ENCODE peak calls at places on chromosome 1, in seven cellular contexts. One of them, this sample, is unnamed.

GRCh38 chr1:25430073-25430665 is 528 bp upstream of the MACO1 start:
- DNase-seq in transverse colon: peak
- DNase-seq in tibial artery: peak
- DNase-seq in mammary epithelial cell: peak
- DNase-seq in fibroblast of pulmonary artery: peak
- DNase-seq in pancreas: peak
- DNase-seq in neural crest cell: peak
- DNase-seq in this sample: peak

GRCh38 chr1:195898924-195899323 is 709.3 kb downstream of the KCNT2 start:
- DNase-seq in transverse colon: no peak
- DNase-seq in tibial artery: no peak
- DNase-seq in mammary epithelial cell: no peak
- DNase-seq in fibroblast of pulmonary artery: no peak
- DNase-seq in pancreas: no peak
- DNase-seq in neural crest cell: no peak
- DNase-seq in this sample: no peak

GRCh38 chr1:66704177-66704880 is 47.9 kb upstream of the DYNLT5 start:
- DNase-seq in transverse colon: no peak
- DNase-seq in tibial artery: no peak
- DNase-seq in mammary epithelial cell: no peak
- DNase-seq in fibroblast of pulmonary artery: no peak
- DNase-seq in pancreas: no peak
- DNase-seq in neural crest cell: no peak
- DNase-seq in this sample: no peak

GRCh38 chr1:34013958-34014737 is 150.3 kb downstream of the HMGB4 start:
- DNase-seq in transverse colon: no peak
- DNase-seq in tibial artery: no peak
- DNase-seq in mammary epithelial cell: no peak
- DNase-seq in fibroblast of pulmonary artery: no peak
- DNase-seq in pancreas: peak
- DNase-seq in neural crest cell: peak
- DNase-seq in this sample: peak

GRCh38 chr1:21623411-21623961 is 45.7 kb downstream of the RAP1GAP start:
- DNase-seq in transverse colon: peak
- DNase-seq in tibial artery: no peak
- DNase-seq in mammary epithelial cell: no peak
- DNase-seq in fibroblast of pulmonary artery: no peak
- DNase-seq in pancreas: peak
- DNase-seq in neural crest cell: no peak
- DNase-seq in this sample: no peak

GRCh38 chr1:115462677-115463076 is 124.6 kb upstream of the NGF start:
- DNase-seq in transverse colon: no peak
- DNase-seq in tibial artery: no peak
- DNase-seq in mammary epithelial cell: no peak
- DNase-seq in fibroblast of pulmonary artery: no peak
- DNase-seq in pancreas: no peak
- DNase-seq in neural crest cell: no peak
- DNase-seq in this sample: no peak

GRCh38 chr1:20657024-20657423 is 4.1 kb downstream of the DDOST start:
- DNase-seq in transverse colon: no peak
- DNase-seq in tibial artery: no peak
- DNase-seq in mammary epithelial cell: no peak
- DNase-seq in fibroblast of pulmonary artery: no peak
- DNase-seq in pancreas: no peak
- DNase-seq in neural crest cell: no peak
- DNase-seq in this sample: no peak

GRCh38 chr1:208737922-208738321 is 493.7 kb upstream of the PLXNA2 start:
- DNase-seq in transverse colon: no peak
- DNase-seq in tibial artery: no peak
- DNase-seq in mammary epithelial cell: no peak
- DNase-seq in fibroblast of pulmonary artery: no peak
- DNase-seq in pancreas: no peak
- DNase-seq in neural crest cell: no peak
- DNase-seq in this sample: no peak

GRCh38 chr1:74728736-74729135 is 4.1 kb downstream of the CRYZ start:
- DNase-seq in transverse colon: no peak
- DNase-seq in tibial artery: no peak
- DNase-seq in mammary epithelial cell: no peak
- DNase-seq in fibroblast of pulmonary artery: no peak
- DNase-seq in pancreas: no peak
- DNase-seq in neural crest cell: no peak
- DNase-seq in this sample: no peak

GRCh38 chr1:157085416-157085815 is 14.2 kb downstream of the ETV3L start:
- DNase-seq in transverse colon: no peak
- DNase-seq in tibial artery: no peak
- DNase-seq in mammary epithelial cell: no peak
- DNase-seq in fibroblast of pulmonary artery: peak
- DNase-seq in pancreas: no peak
- DNase-seq in neural crest cell: no peak
- DNase-seq in this sample: no peak

GRCh38 chr1:72186733-72187307 is 95.5 kb downstream of the NEGR1 start:
- DNase-seq in transverse colon: no peak
- DNase-seq in tibial artery: no peak
- DNase-seq in mammary epithelial cell: peak
- DNase-seq in fibroblast of pulmonary artery: peak
- DNase-seq in pancreas: no peak
- DNase-seq in neural crest cell: no peak
- DNase-seq in this sample: no peak

GRCh38 chr1:176691251-176692228 is 228.6 kb downstream of the PAPPA2 start:
- DNase-seq in transverse colon: peak
- DNase-seq in tibial artery: no peak
- DNase-seq in mammary epithelial cell: peak
- DNase-seq in fibroblast of pulmonary artery: peak
- DNase-seq in pancreas: peak
- DNase-seq in neural crest cell: peak
- DNase-seq in this sample: peak

GRCh38 chr1:244779410-244779809 is 56.0 kb upstream of the COX20 start:
- DNase-seq in transverse colon: no peak
- DNase-seq in tibial artery: no peak
- DNase-seq in mammary epithelial cell: peak
- DNase-seq in fibroblast of pulmonary artery: no peak
- DNase-seq in pancreas: no peak
- DNase-seq in neural crest cell: no peak
- DNase-seq in this sample: no peak

GRCh38 chr1:173341307-173341706 is 134.2 kb upstream of the TNFSF4 start:
- DNase-seq in transverse colon: no peak
- DNase-seq in tibial artery: peak
- DNase-seq in mammary epithelial cell: peak
- DNase-seq in fibroblast of pulmonary artery: peak
- DNase-seq in pancreas: no peak
- DNase-seq in neural crest cell: no peak
- DNase-seq in this sample: no peak

GRCh38 chr1:8439015-8439702 is 121.2 kb downstream of the SLC45A1 start:
- DNase-seq in transverse colon: peak
- DNase-seq in tibial artery: peak
- DNase-seq in mammary epithelial cell: peak
- DNase-seq in fibroblast of pulmonary artery: peak
- DNase-seq in pancreas: peak
- DNase-seq in neural crest cell: peak
- DNase-seq in this sample: peak

GRCh38 chr1:231643333-231644237 is 17.0 kb downstream of the DISC1 start:
- DNase-seq in transverse colon: no peak
- DNase-seq in tibial artery: no peak
- DNase-seq in mammary epithelial cell: no peak
- DNase-seq in fibroblast of pulmonary artery: no peak
- DNase-seq in pancreas: no peak
- DNase-seq in neural crest cell: no peak
- DNase-seq in this sample: no peak

GRCh38 chr1:60861949-60862346 is 220.4 kb upstream of the NFIA start:
- DNase-seq in transverse colon: no peak
- DNase-seq in tibial artery: no peak
- DNase-seq in mammary epithelial cell: no peak
- DNase-seq in fibroblast of pulmonary artery: no peak
- DNase-seq in pancreas: no peak
- DNase-seq in neural crest cell: no peak
- DNase-seq in this sample: no peak

GRCh38 chr1:36760081-36760480 is 274.2 kb downstream of the GRIK3 start:
- DNase-seq in transverse colon: no peak
- DNase-seq in tibial artery: no peak
- DNase-seq in mammary epithelial cell: no peak
- DNase-seq in fibroblast of pulmonary artery: no peak
- DNase-seq in pancreas: no peak
- DNase-seq in neural crest cell: no peak
- DNase-seq in this sample: no peak

GRCh38 chr1:217535601-217536377 is 95.1 kb downstream of the GPATCH2 start:
- DNase-seq in transverse colon: no peak
- DNase-seq in tibial artery: no peak
- DNase-seq in mammary epithelial cell: peak
- DNase-seq in fibroblast of pulmonary artery: no peak
- DNase-seq in pancreas: no peak
- DNase-seq in neural crest cell: no peak
- DNase-seq in this sample: no peak

GRCh38 chr1:226650236-226650841 is 88.7 kb downstream of the ITPKB start:
- DNase-seq in transverse colon: no peak
- DNase-seq in tibial artery: no peak
- DNase-seq in mammary epithelial cell: no peak
- DNase-seq in fibroblast of pulmonary artery: no peak
- DNase-seq in pancreas: no peak
- DNase-seq in neural crest cell: no peak
- DNase-seq in this sample: no peak
- TF ChIP-seq CTCF in transverse colon: no peak
- TF ChIP-seq CTCF in tibial artery: no peak
- TF ChIP-seq CTCF in mammary epithelial cell: no peak
- TF ChIP-seq CTCF in fibroblast of pulmonary artery: no peak
- TF ChIP-seq CTCF in pancreas: no peak
- TF ChIP-seq CTCF in neural crest cell: peak
- TF ChIP-seq CTCF in this sample: no peak

GRCh38 chr1:44100183-44100582 is 18.4 kb upstream of the KLF17 start:
- DNase-seq in transverse colon: no peak
- DNase-seq in tibial artery: no peak
- DNase-seq in mammary epithelial cell: no peak
- DNase-seq in fibroblast of pulmonary artery: no peak
- DNase-seq in pancreas: no peak
- DNase-seq in neural crest cell: no peak
- DNase-seq in this sample: no peak

GRCh38 chr1:44105810-44106209 is 12.8 kb upstream of the KLF17 start:
- DNase-seq in transverse colon: no peak
- DNase-seq in tibial artery: no peak
- DNase-seq in mammary epithelial cell: no peak
- DNase-seq in fibroblast of pulmonary artery: no peak
- DNase-seq in pancreas: no peak
- DNase-seq in neural crest cell: no peak
- DNase-seq in this sample: no peak

GRCh38 chr1:44108241-44108640 is 10.4 kb upstream of the KLF17 start:
- DNase-seq in transverse colon: no peak
- DNase-seq in tibial artery: no peak
- DNase-seq in mammary epithelial cell: peak
- DNase-seq in fibroblast of pulmonary artery: peak
- DNase-seq in pancreas: no peak
- DNase-seq in neural crest cell: no peak
- DNase-seq in this sample: no peak

GRCh38 chr1:44101356-44101755 is 17.3 kb upstream of the KLF17 start:
- DNase-seq in transverse colon: no peak
- DNase-seq in tibial artery: no peak
- DNase-seq in mammary epithelial cell: no peak
- DNase-seq in fibroblast of pulmonary artery: peak
- DNase-seq in pancreas: no peak
- DNase-seq in neural crest cell: no peak
- DNase-seq in this sample: no peak

DNA sequence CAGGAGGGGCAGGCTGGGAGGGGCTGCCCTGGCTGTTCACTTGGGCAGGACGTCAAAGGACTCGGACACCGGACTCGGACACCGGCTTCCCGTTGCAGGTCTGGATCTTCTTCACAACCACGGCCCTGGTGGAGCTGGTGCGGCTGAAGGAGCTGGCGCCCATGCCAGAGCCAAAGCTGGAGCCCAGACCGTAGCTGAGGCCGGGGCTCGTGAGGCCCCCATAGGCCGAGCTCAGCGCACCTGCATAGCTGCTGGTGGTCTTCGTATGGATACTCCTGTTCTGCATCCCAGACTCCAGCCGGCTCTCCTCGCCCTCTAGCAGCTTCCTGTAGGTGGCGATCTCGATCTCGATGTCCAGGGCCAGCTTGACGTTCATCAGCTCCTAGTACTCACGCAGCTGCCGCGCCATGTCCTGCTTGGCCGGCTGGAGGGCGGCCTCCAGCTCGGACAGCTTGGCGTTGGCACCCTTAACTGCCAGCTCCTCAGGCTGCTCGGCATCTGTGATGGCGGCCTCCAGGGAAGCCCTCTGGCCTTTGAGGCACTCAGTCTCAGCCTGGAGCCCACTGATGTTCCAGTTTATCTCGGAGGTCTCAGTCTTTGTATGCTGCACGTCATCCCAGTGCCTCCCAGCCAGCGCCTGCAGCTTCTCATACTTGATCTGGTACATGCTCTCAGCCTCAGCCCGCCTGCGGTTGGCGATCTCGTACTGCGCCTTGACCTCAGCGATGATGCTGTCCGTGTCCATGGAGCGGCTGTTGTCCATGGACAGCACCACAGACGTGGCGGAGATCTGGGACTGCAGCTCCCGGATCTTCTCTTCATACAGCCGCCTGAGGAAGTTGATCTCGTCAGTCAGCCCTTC is 15.1 kb upstream of the KLF17 start:
- DNase-seq in transverse colon: no peak
- DNase-seq in tibial artery: no peak
- DNase-seq in mammary epithelial cell: no peak
- DNase-seq in fibroblast of pulmonary artery: no peak
- DNase-seq in pancreas: no peak
- DNase-seq in neural crest cell: peak
- DNase-seq in this sample: no peak
- TF ChIP-seq CTCF in transverse colon: no peak
- TF ChIP-seq CTCF in tibial artery: no peak
- TF ChIP-seq CTCF in mammary epithelial cell: no peak
- TF ChIP-seq CTCF in fibroblast of pulmonary artery: no peak
- TF ChIP-seq CTCF in pancreas: no peak
- TF ChIP-seq CTCF in neural crest cell: peak
- TF ChIP-seq CTCF in this sample: no peak

DNA sequence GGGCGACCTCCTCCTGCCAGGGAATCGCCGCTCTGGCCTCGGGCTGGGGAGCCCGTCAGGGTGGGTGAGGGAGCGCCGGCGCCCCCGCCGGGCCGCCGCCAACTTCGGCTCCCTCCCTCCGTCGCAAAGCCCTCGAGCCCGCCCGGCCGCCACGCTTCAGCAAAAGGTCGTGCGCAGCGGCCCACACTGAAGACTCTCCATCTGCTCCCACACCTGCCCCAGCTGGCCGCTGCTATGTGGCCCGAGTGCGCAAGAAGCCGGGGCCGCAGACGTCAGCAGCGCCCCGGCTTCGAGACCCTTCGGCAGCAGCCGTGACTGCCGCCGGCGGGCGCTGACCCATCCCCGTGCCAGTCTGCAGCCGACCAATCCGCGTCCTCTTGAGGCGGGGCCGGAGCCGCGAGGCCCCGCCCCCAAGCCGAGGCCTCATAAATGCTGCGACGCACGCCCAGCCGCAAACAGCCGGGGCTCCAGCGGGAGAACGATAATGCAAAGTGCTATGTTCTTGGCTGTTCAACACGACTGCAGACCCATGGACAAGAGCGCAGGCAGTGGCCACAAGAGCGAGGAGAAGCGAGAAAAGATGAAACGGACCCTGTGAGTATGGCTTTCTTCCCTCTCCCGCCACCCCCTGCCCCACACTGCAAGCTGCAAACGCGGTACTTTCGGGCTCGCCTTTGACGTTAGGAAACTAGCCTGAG is at the start of gene RGS2:
- DNase-seq in transverse colon: peak
- DNase-seq in tibial artery: peak
- DNase-seq in mammary epithelial cell: peak
- DNase-seq in fibroblast of pulmonary artery: peak
- DNase-seq in pancreas: peak
- DNase-seq in neural crest cell: peak
- DNase-seq in this sample: peak
- TF ChIP-seq CTCF in transverse colon: no peak
- TF ChIP-seq CTCF in tibial artery: no peak
- TF ChIP-seq CTCF in mammary epithelial cell: no peak
- TF ChIP-seq CTCF in fibroblast of pulmonary artery: no peak
- TF ChIP-seq CTCF in pancreas: no peak
- TF ChIP-seq CTCF in neural crest cell: peak
- TF ChIP-seq CTCF in this sample: no peak

GRCh38 chr1:28122183-28122582 is 33.8 kb upstream of the EYA3 start:
- DNase-seq in transverse colon: no peak
- DNase-seq in tibial artery: no peak
- DNase-seq in mammary epithelial cell: no peak
- DNase-seq in fibroblast of pulmonary artery: peak
- DNase-seq in pancreas: no peak
- DNase-seq in neural crest cell: no peak
- DNase-seq in this sample: no peak
- TF ChIP-seq CTCF in transverse colon: no peak
- TF ChIP-seq CTCF in tibial artery: no peak
- TF ChIP-seq CTCF in mammary epithelial cell: no peak
- TF ChIP-seq CTCF in fibroblast of pulmonary artery: no peak
- TF ChIP-seq CTCF in pancreas: no peak
- TF ChIP-seq CTCF in neural crest cell: no peak
- TF ChIP-seq CTCF in this sample: no peak

This sample was measured in GM13976.